ENCODE peak calls at places on chromosomes 13 and 19, in four cellular contexts. N is naive thymus-derived CD8-positive, alpha-beta T cell; E is activated CD4-positive, alpha-beta T cell treated with anti-CD3 and anti-CD28 coated beads for 36 hours; H is left cardiac atrium. S is an unnamed sample.

GRCh38 chr13:88729605-88730004 is 1058.4 kb downstream of the SLITRK5 start:
- ATAC-seq in H (no peak), N (no peak), E (no peak), S (no peak)

GRCh38 chr19:4102339-4103072 is 21.4 kb downstream of the MAP2K2 start:
- ATAC-seq in H (no peak), N (no peak), E (no peak), S (peak; percentile 27)

GRCh38 chr13:79659161-79659560 is 178.2 kb downstream of the NDFIP2 start:
- ATAC-seq in H (peak; percentile 88), E (no peak), N (no peak), S (no peak)

GRCh38 chr13:70385852-70386251 is 277.6 kb upstream of the KLHL1 start:
- ATAC-seq in N (no peak), E (no peak), H (no peak), S (peak; percentile 36)

GRCh38 chr13:33271759-33272158 is 13.8 kb downstream of the STARD13 start:
- ATAC-seq in N (no peak), H (no peak), E (no peak), S (no peak)

GRCh38 chr13:49853535-49853934 is 61.1 kb upstream of the KPNA3 start:
- ATAC-seq in N (no peak), E (no peak), H (no peak), S (no peak)

GRCh38 chr13:76833465-76833864 is 52.7 kb downstream of the KCTD12 start:
- ATAC-seq in E (no peak), H (no peak), N (no peak), S (no peak)

GRCh38 chr13:110426745-110427144 is 119.7 kb downstream of the COL4A2 start:
- ATAC-seq in E (no peak), H (no peak), N (no peak), S (no peak)

GRCh38 chr13:70162141-70162540 is 53.9 kb upstream of the KLHL1 start:
- ATAC-seq in N (no peak), H (no peak), E (no peak), S (no peak)

GRCh38 chr13:42876810-42877550 is 95.6 kb downstream of the FAM216B start:
- ATAC-seq in N (no peak), H (peak; percentile 61), E (peak; percentile 79), S (peak; percentile 45)

GRCh38 chr19:1948676-1949075 is 7.7 kb downstream of the CSNK1G2 start:
- ATAC-seq in E (no peak), H (no peak), N (no peak), S (no peak)

GRCh38 chr13:20803180-20803965 is 29.6 kb upstream of the EEF1AKMT1 start:
- ATAC-seq in E (peak; percentile 36), H (no peak), N (no peak), S (no peak)

GRCh38 chr19:10074153-10074552 is 12.0 kb upstream of the SHFL start:
- ATAC-seq in E (peak; percentile 90), H (no peak), N (peak; percentile 80), S (peak; percentile 43)

GRCh38 chr13:40637644-40638043 is 28.8 kb downstream of the FOXO1 start:
- ATAC-seq in E (no peak), N (peak; percentile 37), H (peak; percentile 29), S (peak; percentile 58)

GRCh38 chr19:47032171-47032811 is 12.7 kb downstream of the NPAS1 start:
- ATAC-seq in E (peak; percentile 28), N (peak; percentile 36), H (peak; percentile 6), S (no peak)

GRCh38 chr13:101868585-101869469 is 416.4 kb downstream of the ITGBL1 start:
- ATAC-seq in H (peak; percentile 87), E (no peak), N (no peak), S (no peak)

GRCh38 chr13:98423417-98423816 is 153.5 kb downstream of the STK24 start:
- ATAC-seq in H (no peak), E (no peak), N (no peak), S (no peak)

GRCh38 chr13:36915106-36915505 is 4.9 kb downstream of the SMAD9 start:
- ATAC-seq in E (no peak), N (no peak), H (no peak), S (no peak)

GRCh38 chr13:51297556-51297955 is 41.9 kb upstream of the SERPINE3 start:
- ATAC-seq in E (no peak), N (no peak), H (no peak), S (no peak)

GRCh38 chr19:29708553-29709439 is 6.3 kb downstream of the C19orf12 start:
- ATAC-seq in E (no peak), H (peak; percentile 63), N (no peak), S (no peak)

GRCh38 chr19:51681286-51681956 is 11.7 kb upstream of the SPACA6 start:
- ATAC-seq in N (no peak), E (no peak), H (peak; percentile 69), S (no peak)

GRCh38 chr13:72760189-72760588 is 21.5 kb downstream of the DIS3 start:
- ATAC-seq in H (no peak), N (no peak), E (no peak), S (no peak)

GRCh38 chr13:101880581-101880980 is 428.1 kb downstream of the ITGBL1 start:
- ATAC-seq in E (no peak), H (no peak), N (no peak), S (no peak)

GRCh38 chr13:56903710-56904109 is 237.0 kb upstream of the PRR20A start:
- ATAC-seq in H (no peak), N (no peak), E (no peak), S (no peak)

GRCh38 chr13:31090096-31090495 is 71.6 kb downstream of the HSPH1 start:
- ATAC-seq in H (no peak), E (no peak), N (no peak), S (no peak)

GRCh38 chr13:22285867-22286632 is 615.2 kb downstream of the FGF9 start:
- ATAC-seq in H (peak; percentile 43), N (no peak), E (no peak), S (peak; percentile 24)

GRCh38 chr19:18712981-18713380 is 29.5 kb downstream of the CRTC1 start:
- ATAC-seq in H (no peak), E (no peak), N (no peak), S (no peak)

GRCh38 chr13:74274946-74275345 is 140.7 kb upstream of the KLF12 start:
- ATAC-seq in N (no peak), E (no peak), H (no peak), S (no peak)

GRCh38 chr13:35906636-35907035 is 224.5 kb downstream of the DCLK1 start:
- ATAC-seq in N (no peak), E (no peak), H (peak; percentile 84), S (no peak)

GRCh38 chr13:108851660-108852059 is 222.2 kb downstream of the MYO16 start:
- ATAC-seq in N (no peak), H (no peak), E (no peak), S (no peak)